ENCODE peak calls at places on chromosomes 3 and 15, in eight cellular contexts. H, I, Q, C, L, Z, V and N are unnamed samples.
A peak's percentile ranks its signal among the peaks of the same experiment; 100 is the strongest.

GRCh38 chr3:27559835-27560234 is 75.7 kb upstream of the SLC4A7 start:
- DNase-seq in H (peak; percentile 60), I (no peak), Q (peak; percentile 83), C (no peak), L (no peak), Z (no peak), V (peak; percentile 84), N (no peak)

GRCh38 chr15:58361291-58361759 is 70.5 kb upstream of the LIPC start:
- DNase-seq in H (no peak), I (no peak), Q (peak; percentile 82), C (no peak), L (no peak), Z (no peak), V (peak; percentile 29), N (no peak)

GRCh38 chr3:23740517-23741402 is 65.0 kb upstream of the UBE2E1 start:
- DNase-seq in H (no peak), I (no peak), Q (peak; percentile 32), C (no peak), L (peak; percentile 53), Z (no peak), V (no peak), N (no peak)

GRCh38 chr3:66858656-66859381 is 139.3 kb upstream of the KBTBD8 start:
- DNase-seq in H (no peak), I (no peak), Q (no peak), C (no peak), L (no peak), Z (peak; percentile 2), V (no peak), N (no peak)

GRCh38 chr3:71392277-71392676 is 191.3 kb downstream of the FOXP1 start:
- DNase-seq in H (no peak), I (no peak), Q (no peak), C (no peak), L (no peak), Z (no peak), V (no peak), N (no peak)

GRCh38 chr3:49799761-49800160 is at the start of gene CDHR4:
- DNase-seq in H (peak; percentile 54), I (no peak), Q (peak; percentile 88), C (no peak), L (no peak), Z (no peak), V (peak; percentile 41), N (no peak)

GRCh38 chr3:166527325-166527724 is 690.1 kb upstream of the BCHE start:
- DNase-seq in H (no peak), I (no peak), Q (no peak), C (no peak), L (no peak), Z (no peak), V (no peak), N (no peak)

GRCh38 chr3:24013843-24014242 is 68.8 kb downstream of the NR1D2 start:
- DNase-seq in H (no peak), I (no peak), Q (no peak), C (no peak), L (no peak), Z (no peak), V (no peak), N (no peak)

GRCh38 chr3:159763466-159764210 is 225.0 kb upstream of the IL12A start:
- DNase-seq in H (peak; percentile 86), I (no peak), Q (peak; percentile 91), C (no peak), L (peak; percentile 75), Z (peak; percentile 74), V (peak; percentile 73), N (no peak)

GRCh38 chr3:43181202-43181910 is 75.5 kb upstream of the POMGNT2 start:
- DNase-seq in H (no peak), I (peak; percentile 25), Q (no peak), C (peak; percentile 41), L (no peak), Z (no peak), V (no peak), N (no peak)

GRCh38 chr3:73762855-73763254 is 138.1 kb upstream of the PDZRN3 start:
- DNase-seq in H (no peak), I (no peak), Q (no peak), C (no peak), L (no peak), Z (no peak), V (no peak), N (no peak)

GRCh38 chr15:77569647-77570186 is 63.0 kb downstream of the LINGO1 start:
- DNase-seq in H (no peak), I (no peak), Q (no peak), C (no peak), L (peak; percentile 18), Z (peak; percentile 84), V (no peak), N (no peak)

GRCh38 chr3:59709702-59710555 is 660.1 kb upstream of the CFAP20DC start:
- DNase-seq in H (peak; percentile 75), I (no peak), Q (no peak), C (no peak), L (no peak), Z (no peak), V (no peak), N (no peak)

GRCh38 chr15:71115567-71116351 is 488 bp downstream of the THSD4 start:
- DNase-seq in H (peak; percentile 68), I (no peak), Q (peak; percentile 81), C (no peak), L (no peak), Z (peak; percentile 49), V (peak; percentile 33), N (no peak)

GRCh38 chr15:36958611-36959010 is 141.7 kb downstream of the MEIS2 start:
- DNase-seq in H (no peak), I (no peak), Q (no peak), C (no peak), L (no peak), Z (no peak), V (no peak), N (no peak)

GRCh38 chr3:54122046-54122801 is at the start of gene CACNA2D3:
- DNase-seq in H (peak; percentile 78), I (no peak), Q (peak; percentile 57), C (no peak), L (no peak), Z (no peak), V (no peak), N (no peak)

GRCh38 chr15:25783607-25784131 is 79.5 kb downstream of the ATP10A start:
- DNase-seq in H (no peak), I (peak; percentile 24), Q (peak; percentile 58), C (peak; percentile 20), L (no peak), Z (peak; percentile 8), V (no peak), N (no peak)

GRCh38 chr3:43190682-43191081 is 84.8 kb upstream of the POMGNT2 start:
- DNase-seq in H (no peak), I (no peak), Q (peak; percentile 60), C (no peak), L (no peak), Z (no peak), V (peak; percentile 35), N (no peak)

GRCh38 chr15:88331291-88331690 is 74.8 kb upstream of the NTRK3 start:
- DNase-seq in H (no peak), I (no peak), Q (peak; percentile 33), C (no peak), L (peak; percentile 41), Z (peak; percentile 78), V (no peak), N (no peak)

GRCh38 chr3:129226374-129226773 is 23.0 kb upstream of the COPG1 start:
- DNase-seq in H (peak; percentile 91), I (no peak), Q (peak; percentile 91), C (no peak), L (no peak), Z (no peak), V (peak; percentile 71), N (no peak)

GRCh38 chr3:164486150-164486549 is 592.1 kb downstream of the SI start:
- DNase-seq in H (no peak), I (no peak), Q (peak; percentile 33), C (no peak), L (no peak), Z (no peak), V (no peak), N (no peak)

GRCh38 chr3:46632792-46633191 is 20.5 kb downstream of the FAM240A start:
- DNase-seq in H (peak; percentile 50), I (no peak), Q (peak; percentile 13), C (no peak), L (no peak), Z (peak; percentile 52), V (no peak), N (no peak)

GRCh38 chr15:66661432-66662096 is 40.5 kb upstream of the SMAD6 start:
- DNase-seq in H (peak; percentile 66), I (no peak), Q (no peak), C (no peak), L (no peak), Z (no peak), V (no peak), N (no peak)

GRCh38 chr3:139559541-139559940 is 20.0 kb upstream of the RBP1 start:
- DNase-seq in H (no peak), I (no peak), Q (no peak), C (no peak), L (no peak), Z (no peak), V (no peak), N (no peak)

GRCh38 chr3:142213298-142213697 is 12.1 kb downstream of the GK5 start:
- DNase-seq in H (no peak), I (no peak), Q (no peak), C (no peak), L (no peak), Z (no peak), V (no peak), N (no peak)

GRCh38 chr3:148319161-148319915 is 378.4 kb upstream of the AGTR1 start:
- DNase-seq in H (no peak), I (no peak), Q (peak; percentile 54), C (no peak), L (no peak), Z (no peak), V (peak; percentile 22), N (no peak)

GRCh38 chr3:180563411-180563810 is 38.6 kb upstream of the TTC14 start:
- DNase-seq in H (no peak), I (no peak), Q (no peak), C (no peak), L (no peak), Z (peak; percentile 2), V (no peak), N (no peak)